ENCODE peak calls at places on chromosomes 7 and 10, in eight cellular contexts. One of them, this sample, is unnamed.

GRCh38 chr7:158527495-158527894 is 60.1 kb downstream of the PTPRN2 start:
- DNase-seq in CD8-positive, alpha-beta memory T cell: no peak
- DNase-seq in stomach: no peak
- DNase-seq in NCI-H1694: no peak
- DNase-seq in ecto neural progenitor cell: no peak
- DNase-seq in GOT3: no peak
- DNase-seq in AG09309: no peak
- DNase-seq in right cardiac atrium: no peak
- DNase-seq in this sample: no peak

GRCh38 chr7:138979988-138980574 is 1.1 kb downstream of the KIAA1549 start:
- DNase-seq in CD8-positive, alpha-beta memory T cell: no peak
- DNase-seq in stomach: no peak
- DNase-seq in NCI-H1694: no peak
- DNase-seq in ecto neural progenitor cell: no peak
- DNase-seq in GOT3: no peak
- DNase-seq in AG09309: no peak
- DNase-seq in right cardiac atrium: no peak
- DNase-seq in this sample: no peak

GRCh38 chr7:108308276-108308675 is 148.0 kb downstream of the NRCAM start:
- DNase-seq in CD8-positive, alpha-beta memory T cell: no peak
- DNase-seq in stomach: no peak
- DNase-seq in NCI-H1694: no peak
- DNase-seq in ecto neural progenitor cell: no peak
- DNase-seq in GOT3: no peak
- DNase-seq in AG09309: no peak
- DNase-seq in right cardiac atrium: no peak
- DNase-seq in this sample: no peak

GRCh38 chr7:47045169-47045568 is 536.7 kb downstream of the TNS3 start:
- DNase-seq in CD8-positive, alpha-beta memory T cell: no peak
- DNase-seq in stomach: peak; percentile 28
- DNase-seq in NCI-H1694: no peak
- DNase-seq in ecto neural progenitor cell: no peak
- DNase-seq in GOT3: no peak
- DNase-seq in AG09309: no peak
- DNase-seq in right cardiac atrium: peak; percentile 93
- DNase-seq in this sample: no peak

GRCh38 chr10:119597405-119598186 is 832 bp upstream of the TIAL1 start:
- DNase-seq in CD8-positive, alpha-beta memory T cell: no peak
- DNase-seq in stomach: no peak
- DNase-seq in NCI-H1694: no peak
- DNase-seq in ecto neural progenitor cell: no peak
- DNase-seq in GOT3: no peak
- DNase-seq in AG09309: no peak
- DNase-seq in right cardiac atrium: no peak
- DNase-seq in this sample: no peak

GRCh38 chr10:131478398-131478989 is 167.0 kb upstream of the TCERG1L start:
- DNase-seq in CD8-positive, alpha-beta memory T cell: no peak
- DNase-seq in stomach: no peak
- DNase-seq in NCI-H1694: no peak
- DNase-seq in ecto neural progenitor cell: no peak
- DNase-seq in GOT3: no peak
- DNase-seq in AG09309: no peak
- DNase-seq in right cardiac atrium: no peak
- DNase-seq in this sample: no peak

GRCh38 chr7:132380065-132380464 is 196.2 kb downstream of the PLXNA4 start:
- DNase-seq in CD8-positive, alpha-beta memory T cell: no peak
- DNase-seq in stomach: no peak
- DNase-seq in NCI-H1694: no peak
- DNase-seq in ecto neural progenitor cell: no peak
- DNase-seq in GOT3: no peak
- DNase-seq in AG09309: peak; percentile 73
- DNase-seq in right cardiac atrium: peak; percentile 87
- DNase-seq in this sample: peak; percentile 68

GRCh38 chr10:67788028-67788886 is 49.7 kb downstream of the DNAJC12 start:
- DNase-seq in CD8-positive, alpha-beta memory T cell: peak; percentile 59
- DNase-seq in stomach: peak; percentile 74
- DNase-seq in NCI-H1694: peak; percentile 50
- DNase-seq in ecto neural progenitor cell: peak; percentile 84
- DNase-seq in GOT3: no peak
- DNase-seq in AG09309: no peak
- DNase-seq in right cardiac atrium: peak; percentile 80
- DNase-seq in this sample: no peak

GRCh38 chr10:63744060-63744941 is 223.1 kb downstream of the REEP3 start:
- DNase-seq in CD8-positive, alpha-beta memory T cell: no peak
- DNase-seq in stomach: no peak
- DNase-seq in NCI-H1694: no peak
- DNase-seq in ecto neural progenitor cell: no peak
- DNase-seq in GOT3: no peak
- DNase-seq in AG09309: peak; percentile 66
- DNase-seq in right cardiac atrium: no peak
- DNase-seq in this sample: peak; percentile 77

GRCh38 chr7:55021951-55022617 is 3.3 kb downstream of the EGFR start:
- DNase-seq in CD8-positive, alpha-beta memory T cell: no peak
- DNase-seq in stomach: no peak
- DNase-seq in NCI-H1694: no peak
- DNase-seq in ecto neural progenitor cell: no peak
- DNase-seq in GOT3: no peak
- DNase-seq in AG09309: no peak
- DNase-seq in right cardiac atrium: no peak
- DNase-seq in this sample: no peak

GRCh38 chr10:34815174-34816066 is at the start of gene PARD3:
- DNase-seq in CD8-positive, alpha-beta memory T cell: no peak
- DNase-seq in stomach: peak; percentile 68
- DNase-seq in NCI-H1694: peak; percentile 39
- DNase-seq in ecto neural progenitor cell: peak; percentile 86
- DNase-seq in GOT3: no peak
- DNase-seq in AG09309: no peak
- DNase-seq in right cardiac atrium: peak; percentile 89
- DNase-seq in this sample: no peak

GRCh38 chr7:22675436-22675835 is 51.6 kb upstream of the IL6 start:
- DNase-seq in CD8-positive, alpha-beta memory T cell: no peak
- DNase-seq in stomach: no peak
- DNase-seq in NCI-H1694: no peak
- DNase-seq in ecto neural progenitor cell: no peak
- DNase-seq in GOT3: no peak
- DNase-seq in AG09309: no peak
- DNase-seq in right cardiac atrium: no peak
- DNase-seq in this sample: no peak

GRCh38 chr7:50166997-50167961 is 74.2 kb upstream of the ZPBP start:
- DNase-seq in CD8-positive, alpha-beta memory T cell: no peak
- DNase-seq in stomach: no peak
- DNase-seq in NCI-H1694: no peak
- DNase-seq in ecto neural progenitor cell: no peak
- DNase-seq in GOT3: no peak
- DNase-seq in AG09309: no peak
- DNase-seq in right cardiac atrium: no peak
- DNase-seq in this sample: no peak

GRCh38 chr10:32417906-32418547 is 27.9 kb upstream of the CCDC7 start:
- DNase-seq in CD8-positive, alpha-beta memory T cell: no peak
- DNase-seq in stomach: no peak
- DNase-seq in NCI-H1694: no peak
- DNase-seq in ecto neural progenitor cell: no peak
- DNase-seq in GOT3: no peak
- DNase-seq in AG09309: peak; percentile 73
- DNase-seq in right cardiac atrium: no peak
- DNase-seq in this sample: peak; percentile 85

GRCh38 chr10:100890696-100891271 is 22.0 kb upstream of the SLF2 start:
- DNase-seq in CD8-positive, alpha-beta memory T cell: no peak
- DNase-seq in stomach: no peak
- DNase-seq in NCI-H1694: no peak
- DNase-seq in ecto neural progenitor cell: peak; percentile 34
- DNase-seq in GOT3: peak; percentile 47
- DNase-seq in AG09309: peak; percentile 95
- DNase-seq in right cardiac atrium: no peak
- DNase-seq in this sample: peak; percentile 95

GRCh38 chr10:16811292-16811691 is 5.9 kb downstream of the RSU1 start:
- DNase-seq in CD8-positive, alpha-beta memory T cell: no peak
- DNase-seq in stomach: no peak
- DNase-seq in NCI-H1694: no peak
- DNase-seq in ecto neural progenitor cell: no peak
- DNase-seq in GOT3: no peak
- DNase-seq in AG09309: no peak
- DNase-seq in right cardiac atrium: no peak
- DNase-seq in this sample: no peak

GRCh38 chr7:130458256-130458655 is 17.4 kb upstream of the CEP41 start:
- DNase-seq in CD8-positive, alpha-beta memory T cell: no peak
- DNase-seq in stomach: no peak
- DNase-seq in NCI-H1694: no peak
- DNase-seq in ecto neural progenitor cell: no peak
- DNase-seq in GOT3: no peak
- DNase-seq in AG09309: no peak
- DNase-seq in right cardiac atrium: no peak
- DNase-seq in this sample: no peak

GRCh38 chr7:136116186-136116585 is 139.0 kb upstream of the MTPN start:
- DNase-seq in CD8-positive, alpha-beta memory T cell: no peak
- DNase-seq in stomach: no peak
- DNase-seq in NCI-H1694: no peak
- DNase-seq in ecto neural progenitor cell: no peak
- DNase-seq in GOT3: no peak
- DNase-seq in AG09309: no peak
- DNase-seq in right cardiac atrium: no peak
- DNase-seq in this sample: no peak

GRCh38 chr7:74049997-74050798 is 22.2 kb downstream of the ELN start:
- DNase-seq in CD8-positive, alpha-beta memory T cell: no peak
- DNase-seq in stomach: no peak
- DNase-seq in NCI-H1694: no peak
- DNase-seq in ecto neural progenitor cell: no peak
- DNase-seq in GOT3: no peak
- DNase-seq in AG09309: no peak
- DNase-seq in right cardiac atrium: peak; percentile 1
- DNase-seq in this sample: no peak

GRCh38 chr10:125448596-125448995 is 234.4 kb downstream of the TEX36 start:
- DNase-seq in CD8-positive, alpha-beta memory T cell: no peak
- DNase-seq in stomach: no peak
- DNase-seq in NCI-H1694: no peak
- DNase-seq in ecto neural progenitor cell: peak; percentile 68
- DNase-seq in GOT3: no peak
- DNase-seq in AG09309: no peak
- DNase-seq in right cardiac atrium: no peak
- DNase-seq in this sample: no peak

This sample was measured in GM04503.